ENCODE peak calls at places on chromosomes 6 and 20, in six cellular contexts. S, A, Z, Q, U and O are unnamed samples.

GRCh38 chr20:535958-536357 is 7.6 kb downstream of the CSNK2A1 start:
- ATAC-seq in S (peak; percentile 75), A (no peak), Z (no peak), Q (no peak), U (no peak), O (no peak)

GRCh38 chr20:60202046-60202445 is 243.8 kb downstream of the CDH26 start:
- ATAC-seq in S (no peak), A (no peak), Z (no peak), Q (no peak), U (no peak), O (no peak)

GRCh38 chr6:131761061-131761761 is 46.6 kb upstream of the ENPP1 start:
- ATAC-seq in S (no peak), A (no peak), Z (no peak), Q (no peak), U (no peak), O (no peak)

GRCh38 chr6:113011389-113011788 is 664.3 kb downstream of the RFPL4B start:
- ATAC-seq in S (no peak), A (no peak), Z (no peak), Q (no peak), U (no peak), O (peak; percentile 70)

GRCh38 chr6:5710516-5710915 is 296.2 kb downstream of the NRN1 start:
- ATAC-seq in S (no peak), A (no peak), Z (no peak), Q (no peak), U (no peak), O (no peak)

GRCh38 chr6:168370310-168370991 is 50.9 kb upstream of the DACT2 start:
- ATAC-seq in S (peak; percentile 74), A (peak; percentile 80), Z (peak; percentile 98), Q (peak; percentile 98), U (peak; percentile 95), O (peak; percentile 75)

GRCh38 chr6:55130806-55131324 is 43.5 kb upstream of the HCRTR2 start:
- ATAC-seq in S (no peak), A (no peak), Z (no peak), Q (no peak), U (no peak), O (no peak)

GRCh38 chr6:1044040-1044836 is 267.7 kb upstream of the FOXQ1 start:
- ATAC-seq in S (no peak), A (no peak), Z (no peak), Q (no peak), U (peak; percentile 80), O (no peak)

GRCh38 chr6:122578961-122579360 is 31.2 kb upstream of the PKIB start:
- ATAC-seq in S (no peak), A (no peak), Z (no peak), Q (no peak), U (no peak), O (no peak)

GRCh38 chr6:122580731-122581130 is 29.5 kb upstream of the PKIB start:
- ATAC-seq in S (peak; percentile 50), A (no peak), Z (peak; percentile 85), Q (no peak), U (peak; percentile 74), O (no peak)

GRCh38 chr6:122571888-122572287 is 38.3 kb upstream of the PKIB start:
- ATAC-seq in S (peak; percentile 62), A (no peak), Z (no peak), Q (no peak), U (no peak), O (no peak)

DNA sequence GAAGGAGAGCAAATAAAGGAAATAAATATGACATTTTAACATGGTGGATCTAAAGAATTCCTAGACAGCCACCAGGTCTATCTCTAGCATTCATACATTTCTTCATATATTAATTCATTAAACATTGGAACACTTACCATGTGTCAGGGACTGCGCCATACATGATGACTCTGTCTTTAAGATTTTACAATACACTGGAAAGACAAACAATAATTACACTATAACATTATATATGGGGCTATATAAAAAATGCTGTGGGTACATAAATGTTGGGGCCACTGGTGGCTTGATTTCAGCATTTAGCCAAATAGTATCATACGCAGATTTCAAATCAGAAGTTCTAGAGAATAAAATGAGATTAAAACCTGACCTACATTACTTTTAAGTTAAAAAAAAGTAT is 33.3 kb upstream of the PKIB start:
- ATAC-seq in S (no peak), A (no peak), Z (no peak), Q (no peak), U (no peak), O (no peak)
- TF ChIP-seq POLR2AphosphoS5 in S (no peak), A (no peak), Z (no peak), Q (no peak), U (no peak), O (no peak)

GRCh38 chr20:18019068-18019467 is 38.6 kb downstream of the OVOL2 start:
- ATAC-seq in S (peak; percentile 95), A (no peak), Z (peak; percentile 96), Q (no peak), U (peak; percentile 82), O (no peak)
- TF ChIP-seq CTCF in S (peak; percentile 64), A (no peak), Z (peak; percentile 70), Q (no peak), U (peak; percentile 78), O (no peak)

GRCh38 chr6:152700427-152700826 is 2.7 kb downstream of the MYCT1 start:
- ATAC-seq in S (no peak), A (no peak), Z (no peak), Q (no peak), U (no peak), O (no peak)

GRCh38 chr6:152696543-152696942 is 1.2 kb upstream of the MYCT1 start:
- ATAC-seq in S (no peak), A (no peak), Z (no peak), Q (no peak), U (no peak), O (no peak)

GRCh38 chr6:152697634-152698033 is at the start of gene MYCT1:
- ATAC-seq in S (no peak), A (no peak), Z (no peak), Q (no peak), U (no peak), O (peak; percentile 43)

GRCh38 chr6:152698692-152699091 is 995 bp downstream of the MYCT1 start:
- ATAC-seq in S (no peak), A (no peak), Z (no peak), Q (no peak), U (no peak), O (no peak)

DNA sequence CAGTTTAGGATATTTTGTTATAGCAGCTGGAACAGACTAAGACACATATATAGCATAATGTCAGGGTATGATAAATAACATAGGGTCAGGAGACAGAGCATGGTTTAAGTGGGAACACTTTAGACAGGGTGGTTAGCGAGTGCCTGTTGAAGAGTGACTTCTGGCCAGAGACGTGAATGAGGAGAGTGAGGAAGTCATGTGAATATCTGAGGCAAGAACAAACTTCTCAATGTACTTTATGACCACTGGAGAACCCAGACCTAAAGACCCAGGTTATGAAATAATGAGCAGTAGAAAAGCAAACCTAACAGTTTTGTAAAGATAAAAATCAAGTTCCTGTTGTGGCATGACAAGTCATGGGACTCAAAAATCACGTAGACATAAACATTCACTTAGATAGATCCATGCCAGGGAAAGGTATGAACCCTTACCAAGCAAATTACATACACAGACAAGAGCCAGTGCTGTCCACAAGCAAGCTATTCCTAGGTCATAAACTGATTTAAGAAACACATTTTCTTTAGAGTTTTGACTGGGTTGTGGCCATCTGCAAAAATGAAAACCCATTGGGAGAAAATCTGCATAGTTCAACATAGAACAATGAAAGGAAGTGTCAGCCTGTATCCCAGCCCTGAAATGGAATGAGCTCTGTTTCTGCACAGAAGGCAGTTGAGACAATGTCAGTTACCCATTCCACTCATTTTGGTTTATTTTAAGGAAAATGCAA is 2.2 kb upstream of the MYCT1 start:
- ATAC-seq in S (no peak), A (no peak), Z (no peak), Q (no peak), U (no peak), O (no peak)
- H3K27ac ChIP-seq in S (no peak overlapping the region), A (no peak overlapping the region), Z (no peak overlapping the region), Q (no peak overlapping the region), U (no peak overlapping the region), O (no peak overlapping the region)

GRCh38 chr6:134422426-134423231 is 104.7 kb upstream of the SGK1 start:
- ATAC-seq in S (peak; percentile 74), A (peak; percentile 43), Z (peak; percentile 32), Q (no peak), U (no peak), O (no peak)
- TF ChIP-seq POLR2AphosphoS5 in S (no peak), A (no peak), Z (no peak), Q (no peak), U (no peak), O (no peak)

GRCh38 chr20:50112512-50113419 is at the start of gene UBE2V1:
- ATAC-seq in S (peak; percentile 82), A (peak; percentile 91), Z (peak; percentile 85), Q (peak; percentile 87), U (peak; percentile 82), O (peak; percentile 88)
- TF ChIP-seq CTCF in S (peak; percentile 26), A (no peak), Z (peak; percentile 35), Q (peak; percentile 58), U (peak; percentile 55), O (peak; percentile 58)

GRCh38 chr6:14876778-14877613 is 368.9 kb upstream of the JARID2 start:
- ATAC-seq in S (peak; percentile 71), A (no peak), Z (no peak), Q (no peak), U (no peak), O (peak; percentile 65)
- H3K27ac ChIP-seq in S (peak overlapping the region; percentile 89), A (peak overlapping the region; percentile 73), Z (no peak overlapping the region), Q (no peak overlapping the region), U (no peak overlapping the region), O (peak overlapping the region; percentile 67)

GRCh38 chr6:106518748-106519147 is 110.5 kb downstream of the RTN4IP1 start:
- ATAC-seq in S (no peak), A (no peak), Z (no peak), Q (no peak), U (no peak), O (no peak)

GRCh38 chr6:106522557-106522956 is 106.7 kb downstream of the RTN4IP1 start:
- ATAC-seq in S (peak; percentile 1), A (no peak), Z (no peak), Q (no peak), U (no peak), O (no peak)

GRCh38 chr6:106517699-106518098 is 111.6 kb downstream of the RTN4IP1 start:
- ATAC-seq in S (no peak), A (no peak), Z (no peak), Q (no peak), U (no peak), O (no peak)

GRCh38 chr6:106520711-106521367 is 108.5 kb downstream of the RTN4IP1 start:
- ATAC-seq in S (peak; percentile 62), A (peak; percentile 80), Z (no peak), Q (no peak), U (no peak), O (peak; percentile 57)

GRCh38 chr6:106519460-106520394 is 109.6 kb downstream of the RTN4IP1 start:
- ATAC-seq in S (peak; percentile 66), A (peak; percentile 75), Z (peak; percentile 90), Q (peak; percentile 91), U (no peak), O (peak; percentile 32)
- TF ChIP-seq POLR2AphosphoS5 in S (peak; percentile 86), A (peak; percentile 52), Z (no peak), Q (peak; percentile 29), U (no peak), O (no peak)

GRCh38 chr20:41956316-41957050 is 338.3 kb upstream of the CHD6 start:
- ATAC-seq in S (peak; percentile 64), A (no peak), Z (no peak), Q (peak; percentile 45), U (peak; percentile 93), O (no peak)
- TF ChIP-seq CTCF in S (peak; percentile 51), A (no peak), Z (peak; percentile 29), Q (peak; percentile 72), U (peak; percentile 91), O (peak; percentile 41)

GRCh38 chr6:71852951-71853350 is 33.4 kb upstream of the RIMS1 start:
- ATAC-seq in S (no peak), A (no peak), Z (no peak), Q (no peak), U (no peak), O (no peak)
- H3K27ac ChIP-seq in S (no peak overlapping the region), A (no peak overlapping the region), Z (no peak overlapping the region), Q (no peak overlapping the region), U (no peak overlapping the region), O (no peak overlapping the region)